ENCODE peak calls at places on chromosomes 13 and 19, in eight cellular contexts. O is heart right ventricle; Z is activated CD8-positive, alpha-beta T cell treated with anti-CD3 and anti-CD28 coated beads for 36 hours; D is stimulated activated naive CD8-positive, alpha-beta T cell treated with anti-CD3 and anti-CD28 coated beads, Interleukin-15, Interleukin-2, amounts not matched to agents 100 U/mL and 50 U/mL, for 24 hours; Y is CD8-positive, alpha-beta T cell; T is activated naive CD8-positive, alpha-beta T cell treated with anti-CD3 and anti-CD28 coated beads, Interleukin-2, amount 50 U/mL, for 24 hours; P is CD4-positive, CD25-positive, alpha-beta regulatory T cell; N is activated T-cell treated with anti-CD3 and anti-CD28 coated beads, Interleukin-2, amount 50 U/mL, for 72 hours. C is an unnamed sample.
A peak's percentile ranks its signal among the peaks of the same experiment; 100 is the strongest.

GRCh38 chr19:15444505-15445226 is 5.1 kb downstream of the WIZ start:
- ATAC-seq in Z (no peak), P (no peak), T (no peak), N (no peak), D (no peak), O (no peak), Y (no peak), C (no peak)

GRCh38 chr13:36192166-36192565 is 22.2 kb downstream of the SOHLH2 start:
- ATAC-seq in P (no peak), T (no peak), Z (no peak), O (no peak), D (no peak), Y (no peak), N (no peak), C (no peak)

GRCh38 chr13:110472904-110473563 is 88.5 kb downstream of the RAB20 start:
- ATAC-seq in T (no peak), N (no peak), Y (no peak), Z (no peak), P (no peak), D (no peak), O (no peak), C (no peak)

GRCh38 chr13:31518666-31519065 is 220.7 kb upstream of the RXFP2 start:
- ATAC-seq in D (no peak), T (no peak), P (no peak), O (no peak), Y (no peak), Z (no peak), N (no peak), C (no peak)

GRCh38 chr13:27405521-27406134 is 18.8 kb upstream of the GTF3A start:
- ATAC-seq in Y (peak; percentile 46), T (no peak), D (no peak), Z (peak; percentile 42), O (no peak), P (no peak), N (peak; percentile 29), C (peak; percentile 39)

GRCh38 chr19:40355975-40356680 is 7.6 kb downstream of the PLD3 start:
- ATAC-seq in O (no peak), N (no peak), P (no peak), Z (no peak), T (no peak), D (no peak), Y (no peak), C (no peak)

GRCh38 chr19:38658462-38659306 is 11.2 kb downstream of the ACTN4 start:
- ATAC-seq in T (no peak), N (no peak), Y (no peak), D (no peak), Z (no peak), O (peak; percentile 55), P (no peak), C (no peak)

GRCh38 chr19:3250675-3251074 is 26.2 kb downstream of the CELF5 start:
- ATAC-seq in T (peak; percentile 57), Z (peak; percentile 83), Y (peak; percentile 81), D (peak; percentile 65), P (peak; percentile 37), O (no peak), N (no peak), C (peak; percentile 63)

GRCh38 chr13:47220453-47221150 is 323.7 kb upstream of the HTR2A start:
- ATAC-seq in O (no peak), N (no peak), D (no peak), T (no peak), Z (no peak), Y (no peak), P (no peak), C (no peak)

GRCh38 chr13:28031929-28032328 is 43.4 kb upstream of the URAD start:
- ATAC-seq in T (no peak), P (no peak), N (no peak), D (no peak), O (no peak), Z (no peak), Y (no peak), C (no peak)

GRCh38 chr13:60356970-60357369 is 40.0 kb upstream of the TDRD3 start:
- ATAC-seq in Y (no peak), P (no peak), D (no peak), T (no peak), N (no peak), O (no peak), Z (no peak), C (no peak)

GRCh38 chr19:28472843-28473242 is 740.1 kb downstream of the UQCRFS1 start:
- ATAC-seq in P (no peak), Z (no peak), Y (no peak), N (no peak), O (peak; percentile 67), D (no peak), T (no peak), C (no peak)

GRCh38 chr19:58584498-58585441 is 11.6 kb upstream of the MZF1 start:
- ATAC-seq in Z (no peak), N (no peak), Y (no peak), P (no peak), T (no peak), O (no peak), D (no peak), C (no peak)

GRCh38 chr13:32126298-32126697 is 94.7 kb downstream of the FRY start:
- ATAC-seq in Y (no peak), Z (no peak), P (no peak), T (no peak), D (no peak), N (peak; percentile 30), O (no peak), C (peak; percentile 35)

GRCh38 chr19:41588497-41589209 is 12.7 kb downstream of the CEACAM21 start:
- ATAC-seq in Y (no peak), Z (no peak), N (no peak), O (no peak), D (no peak), P (no peak), T (no peak), C (no peak)

GRCh38 chr19:49491804-49492572 is 4.2 kb upstream of the RPS11 start:
- ATAC-seq in N (no peak), P (no peak), T (no peak), D (no peak), O (no peak), Z (no peak), Y (no peak), C (no peak)

GRCh38 chr13:27789495-27790303 is 2.6 kb upstream of the GSX1 start:
- ATAC-seq in D (peak; percentile 22), Y (peak; percentile 21), P (peak; percentile 11), T (peak; percentile 11), N (peak; percentile 47), O (no peak), Z (peak; percentile 66), C (no peak)

GRCh38 chr13:33927315-33927714 is 109.4 kb downstream of the RFC3 start:
- ATAC-seq in O (no peak), Z (no peak), P (no peak), D (no peak), T (no peak), N (no peak), Y (no peak), C (no peak)

GRCh38 chr13:98987275-98987674 is 9.4 kb upstream of the DOCK9 start:
- ATAC-seq in O (no peak), D (no peak), Z (no peak), N (no peak), Y (peak; percentile 57), T (no peak), P (no peak), C (no peak)

GRCh38 chr19:42122691-42123607 is 9.3 kb downstream of the POU2F2 start:
- ATAC-seq in Y (peak; percentile 22), P (peak; percentile 38), O (no peak), N (peak; percentile 86), Z (peak; percentile 76), D (peak; percentile 86), T (peak; percentile 88), C (peak; percentile 84)

GRCh38 chr19:15154002-15154612 is 46.7 kb downstream of the NOTCH3 start:
- ATAC-seq in D (no peak), Z (peak; percentile 71), N (no peak), T (no peak), P (no peak), O (no peak), Y (peak; percentile 61), C (peak; percentile 59)

GRCh38 chr19:49453757-49454248 is 778 bp downstream of the ALDH16A1 start:
- ATAC-seq in N (no peak), Z (no peak), P (no peak), Y (peak; percentile 1), T (no peak), O (no peak), D (no peak), C (no peak)

GRCh38 chr19:51783373-51783772 is 11.6 kb upstream of the FPR3 start:
- ATAC-seq in T (peak; percentile 41), N (no peak), Y (no peak), P (no peak), Z (peak; percentile 31), O (no peak), D (peak; percentile 25), C (peak; percentile 12)

GRCh38 chr13:25677956-25678355 is 306.2 kb downstream of the ATP8A2 start:
- ATAC-seq in N (no peak), O (no peak), D (no peak), P (no peak), Y (no peak), T (no peak), Z (no peak), C (no peak)

GRCh38 chr19:52170863-52171320 is 529 bp downstream of the ZNF836 start:
- ATAC-seq in O (peak; percentile 13), T (peak; percentile 27), Z (peak; percentile 7), Y (peak; percentile 19), D (peak; percentile 25), P (peak; percentile 3), N (peak; percentile 35), C (peak; percentile 26)

GRCh38 chr13:102127153-102127552 is 274.7 kb downstream of the FGF14 start:
- ATAC-seq in P (no peak), O (no peak), Z (no peak), D (no peak), N (no peak), Y (no peak), T (no peak), C (no peak)

GRCh38 chr13:27170221-27170520 is 1.4 kb downstream of the USP12 start:
- ATAC-seq in O (no peak), Z (peak; percentile 5), P (no peak), T (peak; percentile 31), Y (no peak), N (no peak), D (peak; percentile 28), C (peak; percentile 58)

GRCh38 chr13:30145709-30146367 is 161.5 kb downstream of the KATNAL1 start:
- ATAC-seq in Z (peak; percentile 59), Y (no peak), N (peak; percentile 79), T (peak; percentile 70), P (no peak), D (peak; percentile 65), O (no peak), C (peak; percentile 77)